ENCODE peak calls at places on chromosomes 7 and 10, in four cellular contexts. G is HCT116, B is K562, D is HepG2. E is an unnamed sample.

GRCh38 chr10:108787932-108788331 is 1135.4 kb downstream of the XPNPEP1 start:
- DNase-seq in G (no peak), B (no peak), D (no peak), E (no peak)

GRCh38 chr10:27661511-27662286 is 83.9 kb downstream of the MKX start:
- DNase-seq in G (no peak), B (no peak), D (no peak), E (no peak)

GRCh38 chr7:158655931-158656441 is 48.6 kb downstream of the NCAPG2 start:
- DNase-seq in G (no peak), B (no peak), D (no peak), E (no peak)

GRCh38 chr7:139937685-139938084 is 108.6 kb downstream of the TBXAS1 start:
- DNase-seq in G (no peak), B (no peak), D (no peak), E (no peak)

GRCh38 chr7:148505955-148506354 is 84.6 kb upstream of the C7orf33 start:
- DNase-seq in G (no peak), B (no peak), D (no peak), E (no peak)

GRCh38 chr7:129947701-129948100 is 5.1 kb downstream of the UBE2H start:
- DNase-seq in G (no peak), B (no peak), D (no peak), E (no peak)

GRCh38 chr7:9407816-9408215 is 974.4 kb downstream of the NXPH1 start:
- DNase-seq in G (no peak), B (no peak), D (no peak), E (no peak)

GRCh38 chr7:8152489-8153192 is 109.3 kb downstream of the ICA1 start:
- DNase-seq in G (no peak), B (no peak), D (no peak), E (no peak)

GRCh38 chr7:26451997-26452396 is 160.3 kb downstream of the SNX10 start:
- DNase-seq in G (no peak), B (no peak), D (no peak), E (no peak)

GRCh38 chr10:124886195-124886594 is 55.7 kb upstream of the ZRANB1 start:
- DNase-seq in G (no peak), B (no peak), D (no peak), E (no peak)

GRCh38 chr10:90314718-90315117 is 543.1 kb downstream of the HTR7 start:
- DNase-seq in G (peak), B (no peak), D (no peak), E (no peak)

GRCh38 chr7:135726911-135727673 is 894 bp downstream of the SLC13A4 start:
- DNase-seq in G (no peak), B (no peak), D (no peak), E (no peak)

GRCh38 chr7:105849122-105849855 is 27.1 kb downstream of the ATXN7L1 start:
- DNase-seq in G (no peak), B (no peak), D (peak), E (no peak)

GRCh38 chr7:45626441-45627430 is 52.6 kb downstream of the ADCY1 start:
- DNase-seq in G (no peak), B (no peak), D (no peak), E (no peak)

GRCh38 chr10:18100664-18101063 is 39.6 kb upstream of the CACNB2 start:
- DNase-seq in G (no peak), B (no peak), D (no peak), E (no peak)

GRCh38 chr10:3735175-3735574 is 49.8 kb downstream of the KLF6 start:
- DNase-seq in G (no peak), B (no peak), D (peak), E (no peak)

GRCh38 chr7:24381919-24382505 is 98.0 kb downstream of the NPY start:
- DNase-seq in G (peak), B (peak), D (peak), E (peak)

GRCh38 chr10:80528185-80528700 is 9.5 kb upstream of the SH2D4B start:
- DNase-seq in G (no peak), B (no peak), D (no peak), E (no peak)

GRCh38 chr7:152336754-152337368 is 98.9 kb downstream of the KMT2C start:
- DNase-seq in G (peak), B (no peak), D (peak), E (peak)

DNA sequence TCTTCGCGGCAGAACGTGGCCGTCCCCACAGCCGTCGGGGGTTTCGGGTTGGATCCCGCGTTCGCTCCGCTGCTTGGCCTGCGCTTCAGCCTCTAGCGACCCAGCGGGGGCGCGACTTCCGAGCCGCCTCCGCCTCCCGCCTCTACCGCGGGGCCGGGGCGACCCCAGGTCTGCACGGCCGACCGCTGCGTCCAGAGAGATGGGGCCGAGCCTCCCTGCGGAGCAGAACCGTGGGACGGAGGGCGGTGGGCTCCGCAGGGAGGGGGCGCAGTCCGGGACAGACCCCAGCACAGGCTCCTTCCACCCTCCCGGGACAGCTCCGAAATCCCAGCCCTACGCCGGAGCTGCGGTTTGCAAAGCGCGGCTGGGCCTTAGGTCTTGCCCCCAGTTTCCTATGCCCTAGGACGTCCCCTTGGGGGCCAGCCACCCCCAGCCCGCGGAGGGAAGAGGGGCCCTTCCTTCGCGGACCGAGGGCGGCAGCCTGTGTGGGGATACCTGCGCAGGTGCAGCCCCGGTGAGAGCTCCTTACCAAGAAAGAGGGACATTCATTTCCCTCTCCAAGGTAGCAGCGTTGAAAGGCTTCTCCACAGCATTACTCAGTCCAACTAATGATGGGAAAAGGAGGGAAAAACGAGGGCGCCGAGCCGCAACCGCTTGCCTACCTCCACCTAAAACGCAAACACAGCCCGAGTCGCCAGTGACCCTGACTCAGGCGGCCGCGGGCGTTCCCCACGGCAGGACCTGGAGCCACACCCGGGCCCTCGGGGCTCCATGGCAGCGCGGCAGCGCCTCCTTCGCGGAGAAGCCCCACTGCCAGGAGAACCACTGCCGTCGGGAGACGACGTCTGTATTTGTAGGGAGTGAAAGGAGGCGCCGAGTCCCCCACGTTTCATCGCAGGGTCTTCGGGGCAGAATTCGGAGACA is 115.7 kb downstream of the BMS1 start:
- DNase-seq in G (no peak), B (no peak), D (no peak), E (no peak)
- TF ChIP-seq TCF7L2 in G (no peak), B (no peak), D (no peak), E (no peak)

DNA sequence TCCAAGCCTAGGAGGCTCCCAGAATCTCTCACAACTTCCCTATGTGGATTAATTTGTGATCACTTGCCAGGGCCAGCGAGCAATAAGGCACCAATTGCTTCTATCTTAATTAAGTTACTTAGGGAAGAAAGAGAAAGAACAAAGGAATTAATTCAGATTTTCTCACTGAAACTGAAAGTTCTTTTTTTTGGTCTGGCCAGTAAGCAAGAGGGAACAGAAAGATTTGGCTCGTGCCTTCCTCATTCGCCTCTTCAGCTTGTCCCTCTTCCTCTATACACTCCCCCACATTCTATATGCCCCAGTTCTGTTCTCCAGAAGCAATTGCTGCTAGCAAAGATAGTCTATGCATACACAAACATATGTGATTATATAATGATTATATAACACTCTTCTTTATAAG is 34.0 kb downstream of the MAP3K8 start:
- DNase-seq in G (no peak), B (no peak), D (no peak), E (no peak)
- TF ChIP-seq TCF7L2 in G (no peak), B (no peak), D (no peak), E (no peak)

DNA sequence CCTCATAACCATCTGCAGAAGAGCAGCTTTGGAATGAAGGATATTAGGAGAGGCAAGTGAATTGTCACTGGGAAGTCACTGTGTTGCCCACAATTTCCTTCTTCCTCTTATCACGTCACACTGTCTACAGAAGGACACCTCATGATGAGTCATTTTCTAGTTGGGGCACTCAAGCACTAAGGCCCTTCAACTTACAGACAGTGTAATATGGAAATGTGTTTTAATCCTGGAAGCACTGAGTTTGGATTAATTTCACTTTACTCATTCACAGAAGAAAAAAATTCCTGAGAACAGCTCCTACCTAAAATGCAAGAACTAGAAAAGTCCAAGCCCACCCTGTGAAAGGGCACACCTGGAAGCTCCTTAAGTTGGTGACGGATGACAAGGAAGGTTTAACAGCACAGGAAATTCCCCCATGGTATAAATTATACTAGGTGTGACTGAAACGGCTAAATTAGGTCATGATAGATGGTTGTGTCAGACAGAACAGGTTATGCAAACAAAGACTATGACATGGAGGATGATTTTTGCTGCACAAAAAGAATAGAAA is 56.6 kb downstream of the PARD3 start:
- DNase-seq in G (peak), B (peak), D (peak), E (peak)
- TF ChIP-seq TCF7L2 in G (no peak), B (no peak), D (no peak), E (no peak)

GRCh38 chr7:2499719-2500430 is 19.7 kb upstream of the LFNG start:
- DNase-seq in G (no peak), B (no peak), D (no peak), E (no peak)

GRCh38 chr7:2502647-2502966 is 17.0 kb upstream of the LFNG start:
- DNase-seq in G (no peak), B (no peak), D (no peak), E (no peak)

GRCh38 chr7:2501947-2502646 is 17.5 kb upstream of the LFNG start:
- DNase-seq in G (no peak), B (no peak), D (no peak), E (no peak)

GRCh38 chr7:2499181-2499580 is 20.4 kb upstream of the LFNG start:
- DNase-seq in G (no peak), B (no peak), D (no peak), E (no peak)

DNA sequence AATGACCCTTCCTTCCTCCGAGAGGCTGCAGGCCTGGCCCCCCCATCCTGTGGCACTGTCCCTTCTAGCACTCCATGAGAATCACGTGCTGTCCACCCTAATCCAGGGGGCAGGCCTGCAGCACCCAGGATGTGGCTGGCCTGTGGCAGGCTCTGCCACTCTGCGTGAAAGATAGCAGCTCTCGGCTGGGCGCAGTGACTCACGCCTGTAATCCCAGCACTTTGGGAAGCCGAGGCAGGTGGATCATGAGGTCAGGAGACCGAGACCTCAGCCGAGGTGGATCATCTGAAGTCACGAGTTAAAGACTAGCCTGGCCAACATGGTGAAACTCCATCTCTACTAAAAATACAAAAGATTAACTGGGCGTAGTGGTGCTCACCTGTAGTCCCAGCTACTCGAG is 18.9 kb upstream of the LFNG start:
- DNase-seq in G (no peak), B (no peak), D (no peak), E (no peak)
- TF ChIP-seq TCF7L2 in G (no peak), B (no peak), D (no peak), E (no peak)

E was measured in Panc1.